ENCODE peak calls at places on chromosomes 13 and 19, in five cellular contexts. J is hepatocyte, X is psoas muscle, S is sigmoid colon, P is ovary. T is an unnamed sample.
A peak's percentile ranks its signal among the peaks of the same experiment; 100 is the strongest.

GRCh38 chr13:113152894-113153809 is 5.3 kb upstream of the PROZ start:
- DNase-seq in J (peak; percentile 71), X (peak; percentile 79), S (peak; percentile 84), P (peak; percentile 72), T (peak; percentile 78)

GRCh38 chr19:42634409-42635232 is 39.9 kb upstream of the CEACAM8 start:
- DNase-seq in J (no peak), X (no peak), S (no peak), P (no peak), T (peak; percentile 55)

GRCh38 chr13:114328034-114328433 is 13.7 kb downstream of the CHAMP1 start:
- DNase-seq in J (no peak), X (no peak), S (no peak), P (no peak), T (no peak)

GRCh38 chr19:5336195-5336965 is 4.2 kb downstream of the PTPRS start:
- DNase-seq in J (no peak), X (no peak), S (no peak), P (no peak), T (no peak)

GRCh38 chr13:105735269-105735668 is 800.2 kb downstream of the EFNB2 start:
- DNase-seq in J (peak; percentile 13), X (no peak), S (no peak), P (no peak), T (no peak)

GRCh38 chr13:105063676-105064075 is 1471.8 kb downstream of the EFNB2 start:
- DNase-seq in J (no peak), X (no peak), S (no peak), P (no peak), T (no peak)

GRCh38 chr19:18091217-18091608 is 4.5 kb upstream of the IL12RB1 start:
- DNase-seq in J (no peak), X (peak; percentile 69), S (peak; percentile 78), P (no peak), T (no peak)

GRCh38 chr13:73131247-73131646 is 72.4 kb downstream of the KLF5 start:
- DNase-seq in J (no peak), X (no peak), S (no peak), P (no peak), T (no peak)

GRCh38 chr19:47158879-47159509 is 28.4 kb downstream of the SAE1 start:
- DNase-seq in J (no peak), X (no peak), S (no peak), P (no peak), T (no peak)

GRCh38 chr19:18290250-18291018 is 9.0 kb upstream of the JUND start:
- DNase-seq in J (no peak), X (no peak), S (no peak), P (peak; percentile 73), T (no peak)

GRCh38 chr19:17079710-17080440 is 4.3 kb downstream of the MYO9B start:
- DNase-seq in J (peak; percentile 80), X (peak; percentile 86), S (peak; percentile 96), P (no peak), T (peak; percentile 94)

GRCh38 chr19:31070126-31070525 is 279.1 kb downstream of the TSHZ3 start:
- DNase-seq in J (no peak), X (no peak), S (no peak), P (no peak), T (no peak)

GRCh38 chr19:33398361-33399060 is 25.0 kb downstream of the CEBPG start:
- DNase-seq in J (no peak), X (no peak), S (peak; percentile 37), P (no peak), T (no peak)

GRCh38 chr19:47122359-47123335 is 8.0 kb upstream of the SAE1 start:
- DNase-seq in J (no peak), X (no peak), S (no peak), P (no peak), T (no peak)

GRCh38 chr13:94309997-94310842 is 169.3 kb downstream of the DCT start:
- DNase-seq in J (no peak), X (no peak), S (no peak), P (no peak), T (no peak)

GRCh38 chr13:91346848-91347211 is 657 bp upstream of the MIR17HG start:
- DNase-seq in J (peak; percentile 27), X (no peak), S (no peak), P (no peak), T (no peak)

GRCh38 chr19:610801-611505 is 21.3 kb downstream of the HCN2 start:
- DNase-seq in J (no peak), X (peak; percentile 79), S (no peak), P (peak; percentile 64), T (peak; percentile 85)

GRCh38 chr19:7355151-7355845 is 6.6 kb downstream of the ARHGEF18 start:
- DNase-seq in J (peak; percentile 48), X (no peak), S (peak; percentile 92), P (peak; percentile 33), T (peak; percentile 92)

GRCh38 chr19:51742736-51743288 is 8.9 kb downstream of the FPR1 start:
- DNase-seq in J (no peak), X (no peak), S (no peak), P (no peak), T (no peak)

GRCh38 chr19:18520848-18521691 is 800 bp downstream of the ELL start:
- DNase-seq in J (peak; percentile 52), X (peak; percentile 74), S (peak; percentile 81), P (peak; percentile 66), T (peak; percentile 40)

GRCh38 chr13:103431880-103432279 is 365.7 kb upstream of the SLC10A2 start:
- DNase-seq in J (no peak), X (no peak), S (no peak), P (no peak), T (no peak)

GRCh38 chr13:34762312-34762711 is 179.8 kb upstream of the NBEA start:
- DNase-seq in J (peak; percentile 43), X (no peak), S (no peak), P (no peak), T (no peak)

GRCh38 chr13:50732712-50733111 is 110.8 kb downstream of the DLEU7 start:
- DNase-seq in J (no peak), X (no peak), S (no peak), P (no peak), T (no peak)

GRCh38 chr13:48819376-48819775 is 156.3 kb upstream of the FNDC3A start:
- DNase-seq in J (no peak), X (no peak), S (no peak), P (no peak), T (no peak)

GRCh38 chr13:85896516-85897450 is 97.6 kb upstream of the SLITRK6 start:
- DNase-seq in J (no peak), X (no peak), S (no peak), P (no peak), T (no peak)

GRCh38 chr19:8444677-8445487 is at the start of gene HNRNPM:
- DNase-seq in J (peak; percentile 99), X (peak; percentile 100), S (peak; percentile 100), P (peak; percentile 100), T (peak; percentile 99)
- H3K4me1 ChIP-seq in J (peaks cover 33% of the 10 kb centered on the region), X (peaks cover 37% of the 10 kb centered on the region), S (peaks cover 38% of the 10 kb centered on the region), P (peaks cover 7% of the 10 kb centered on the region), T (peaks cover 40% of the 10 kb centered on the region)

GRCh38 chr13:40190656-40191100 is 475.8 kb downstream of the FOXO1 start:
- DNase-seq in J (peak; percentile 86), X (no peak), S (peak; percentile 74), P (no peak), T (peak; percentile 78)
- H3K9me3 ChIP-seq in J (no peaks in the 10 kb centered on the region), X (no peaks in the 10 kb centered on the region), S (no peaks in the 10 kb centered on the region), P (no peaks in the 10 kb centered on the region), T (no peaks in the 10 kb centered on the region)

GRCh38 chr13:44575035-44575434 is 1.1 kb downstream of the TSC22D1 start:
- DNase-seq in J (no peak), X (no peak), S (no peak), P (no peak), T (no peak)
- H3K4me1 ChIP-seq in J (peaks cover 41% of the 10 kb centered on the region), X (peaks cover 30% of the 10 kb centered on the region), S (peaks cover 27% of the 10 kb centered on the region), P (peaks cover 14% of the 10 kb centered on the region), T (peaks cover 4% of the 10 kb centered on the region)

GRCh38 chr19:37227996-37228395 is 10.0 kb downstream of the ZNF383 start:
- DNase-seq in J (no peak), X (no peak), S (no peak), P (no peak), T (no peak)
- H3K9me3 ChIP-seq in J (peaks cover 33% of the 10 kb centered on the region), X (peaks cover 41% of the 10 kb centered on the region), S (peaks cover 27% of the 10 kb centered on the region), P (peaks cover 3% of the 10 kb centered on the region), T (peaks cover 10% of the 10 kb centered on the region)

GRCh38 chr19:39130337-39131254 is 5.0 kb downstream of the PAK4 start:
- DNase-seq in J (no peak), X (no peak), S (no peak), P (no peak), T (no peak)

GRCh38 chr19:39128511-39129079 is 3.0 kb downstream of the PAK4 start:
- DNase-seq in J (peak; percentile 48), X (no peak), S (no peak), P (no peak), T (no peak)

GRCh38 chr19:39127812-39128510 is 2.4 kb downstream of the PAK4 start:
- DNase-seq in J (no peak), X (no peak), S (no peak), P (no peak), T (no peak)

GRCh38 chr19:39131255-39131755 is 5.7 kb downstream of the PAK4 start:
- DNase-seq in J (no peak), X (peak; percentile 84), S (peak; percentile 79), P (no peak), T (no peak)

GRCh38 chr19:39129116-39129515 is 3.5 kb downstream of the PAK4 start:
- DNase-seq in J (no peak), X (no peak), S (no peak), P (no peak), T (no peak)
- H3K4me1 ChIP-seq in J (peaks cover 60% of the 10 kb centered on the region), X (peaks cover 18% of the 10 kb centered on the region), S (peaks cover 85% of the 10 kb centered on the region), P (peaks cover 30% of the 10 kb centered on the region), T (peaks cover 30% of the 10 kb centered on the region)

GRCh38 chr19:58047672-58048071 is 11.4 kb upstream of the ZNF135 start:
- DNase-seq in J (no peak), X (no peak), S (no peak), P (no peak), T (no peak)

GRCh38 chr19:58044886-58045285 is 11.1 kb downstream of the ZSCAN1 start:
- DNase-seq in J (no peak), X (no peak), S (no peak), P (no peak), T (no peak)

GRCh38 chr19:58044391-58044790 is 10.6 kb downstream of the ZSCAN1 start:
- DNase-seq in J (no peak), X (no peak), S (no peak), P (no peak), T (no peak)

GRCh38 chr19:58046856-58047255 is 12.2 kb upstream of the ZNF135 start:
- DNase-seq in J (no peak), X (no peak), S (no peak), P (no peak), T (no peak)

DNA sequence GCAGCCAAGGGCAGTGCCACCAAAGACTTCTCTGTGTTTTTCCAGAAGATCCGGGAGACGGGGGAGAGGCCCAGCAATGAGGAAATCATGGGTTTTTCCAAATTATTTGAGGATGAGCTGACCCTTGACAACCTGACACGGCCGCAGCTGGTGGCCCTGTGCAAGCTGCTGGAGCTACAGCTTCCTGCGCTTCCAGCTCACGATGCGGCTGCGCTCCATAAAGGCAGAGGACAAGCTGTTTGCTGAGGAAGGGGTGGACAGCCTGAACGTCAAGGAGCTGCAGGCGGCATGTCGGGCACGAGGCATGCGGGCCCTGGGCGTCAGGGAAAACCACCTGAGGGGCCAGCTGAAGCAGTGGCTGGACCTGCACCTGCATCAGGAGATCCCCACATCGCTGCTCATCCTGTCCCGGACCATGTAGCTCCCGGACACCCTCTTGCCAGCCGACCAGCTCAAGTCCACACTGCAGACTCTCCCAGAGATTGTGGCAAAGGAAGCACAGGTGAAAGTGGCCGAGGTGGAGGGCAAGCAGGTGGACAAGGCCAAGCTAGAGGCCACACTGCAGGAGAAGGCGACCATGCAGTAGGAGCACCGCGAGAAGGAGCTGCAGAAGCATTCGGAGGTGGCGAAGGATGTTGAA is 11.7 kb downstream of the ZSCAN1 start:
- DNase-seq in J (no peak), X (no peak), S (no peak), P (no peak), T (no peak)
- H3K9me3 ChIP-seq in J (no peaks in the 10 kb centered on the region), X (peaks cover 28% of the 10 kb centered on the region), S (peaks cover 35% of the 10 kb centered on the region), P (peaks cover 4% of the 10 kb centered on the region), T (no peaks in the 10 kb centered on the region)

GRCh38 chr13:98476538-98476966 is 100.4 kb downstream of the STK24 start:
- DNase-seq in J (no peak), X (peak; percentile 76), S (peak; percentile 83), P (no peak), T (peak; percentile 62)
- H3K4me1 ChIP-seq in J (peaks cover 20% of the 10 kb centered on the region), X (peaks cover 17% of the 10 kb centered on the region), S (peaks cover 52% of the 10 kb centered on the region), P (peaks cover 11% of the 10 kb centered on the region), T (peaks cover 4% of the 10 kb centered on the region)

T was measured in adrenal gland.